ENCODE peak calls at places on chromosomes 5 and 9, in six cellular contexts. A is lung microvascular endothelial cell, Z is C1 segment of cervical spinal cord, B is bronchial epithelial cell, E is GM13976, R is hypothalamus. Q is an unnamed sample.

GRCh38 chr5:33806736-33807442 is 84.9 kb downstream of the ADAMTS12 start:
- DNase-seq in A (peak; percentile 82), Z (no peak), B (peak; percentile 63), E (no peak), R (no peak), Q (no peak)

GRCh38 chr5:75053286-75054109 is 1.1 kb upstream of the GCNT4 start:
- DNase-seq in A (peak; percentile 64), Z (no peak), B (peak; percentile 87), E (no peak), R (no peak), Q (peak; percentile 25)

GRCh38 chr9:13719410-13719809 is 439.9 kb upstream of the MPDZ start:
- DNase-seq in A (no peak), Z (no peak), B (peak; percentile 66), E (no peak), R (no peak), Q (no peak)

GRCh38 chr9:35002623-35003022 is 13.1 kb downstream of the DNAJB5 start:
- DNase-seq in A (no peak), Z (no peak), B (no peak), E (peak; percentile 38), R (no peak), Q (no peak)

GRCh38 chr9:136927343-136928261 is 16.9 kb downstream of the FBXW5 start:
- DNase-seq in A (peak; percentile 85), Z (no peak), B (no peak), E (no peak), R (no peak), Q (no peak)

GRCh38 chr9:745761-746414 is 95.6 kb upstream of the DMRT1 start:
- DNase-seq in A (no peak), Z (peak; percentile 38), B (no peak), E (no peak), R (no peak), Q (no peak)

GRCh38 chr5:137491121-137491520 is 8.0 kb downstream of the SPOCK1 start:
- DNase-seq in A (no peak), Z (no peak), B (peak; percentile 83), E (no peak), R (no peak), Q (no peak)

GRCh38 chr9:91882628-91883027 is 67.4 kb downstream of the ROR2 start:
- DNase-seq in A (no peak), Z (no peak), B (no peak), E (no peak), R (no peak), Q (no peak)

GRCh38 chr5:124866355-124867063 is 120.1 kb upstream of the ZNF608 start:
- DNase-seq in A (no peak), Z (no peak), B (peak; percentile 72), E (no peak), R (no peak), Q (no peak)

GRCh38 chr5:134577022-134577795 is 51.7 kb downstream of the JADE2 start:
- DNase-seq in A (peak; percentile 87), Z (no peak), B (peak; percentile 56), E (no peak), R (no peak), Q (peak; percentile 51)

GRCh38 chr9:133979921-133980863 is 11.9 kb downstream of the VAV2 start:
- DNase-seq in A (no peak), Z (no peak), B (no peak), E (no peak), R (no peak), Q (no peak)

GRCh38 chr5:149761461-149761860 is 31.4 kb downstream of the PPARGC1B start:
- DNase-seq in A (no peak), Z (no peak), B (no peak), E (no peak), R (no peak), Q (no peak)

GRCh38 chr5:139698461-139699146 is 50.5 kb downstream of the CXXC5 start:
- DNase-seq in A (peak; percentile 63), Z (peak; percentile 37), B (peak; percentile 33), E (no peak), R (peak; percentile 70), Q (peak; percentile 66)

GRCh38 chr5:35198681-35199080 is 31.6 kb downstream of the PRLR start:
- DNase-seq in A (peak; percentile 10), Z (no peak), B (no peak), E (no peak), R (no peak), Q (no peak)

GRCh38 chr5:76431336-76431735 is 28.3 kb downstream of the IQGAP2 start:
- DNase-seq in A (no peak), Z (no peak), B (no peak), E (no peak), R (no peak), Q (no peak)

GRCh38 chr5:604391-604831 is 7.7 kb upstream of the CEP72 start:
- DNase-seq in A (no peak), Z (no peak), B (no peak), E (no peak), R (no peak), Q (no peak)

GRCh38 chr9:78692871-78693270 is 395.9 kb downstream of the PSAT1 start:
- DNase-seq in A (no peak), Z (no peak), B (no peak), E (no peak), R (no peak), Q (no peak)

GRCh38 chr5:132472431-132472830 is 18.1 kb downstream of the IRF1 start:
- DNase-seq in A (no peak), Z (no peak), B (no peak), E (no peak), R (no peak), Q (no peak)

GRCh38 chr9:81613002-81613750 is 76.2 kb downstream of the TLE1 start:
- DNase-seq in A (peak; percentile 65), Z (no peak), B (no peak), E (no peak), R (peak; percentile 22), Q (no peak)